ENCODE peak calls at places on chromosomes 5 and 9, in seven cellular contexts. P, Z, A, C, D, J and B are unnamed samples.

GRCh38 chr9:11551106-11551505 is 938.3 kb upstream of the PTPRD start:
- DNase-seq in C (no peak), P (no peak), D (no peak), J (no peak), A (no peak), Z (no peak), B (no peak)

GRCh38 chr5:110045153-110045552 is 355.4 kb downstream of the MAN2A1 start:
- DNase-seq in J (no peak), D (no peak), Z (no peak), P (no peak), A (no peak), C (no peak), B (no peak)

GRCh38 chr5:161167001-161167765 is 315.2 kb upstream of the ATP10B start:
- DNase-seq in C (no peak), A (no peak), P (no peak), D (no peak), Z (no peak), J (no peak), B (no peak)

GRCh38 chr9:130118841-130119520 is 53.2 kb upstream of the NCS1 start:
- DNase-seq in J (no peak), D (no peak), P (peak), C (peak), Z (no peak), A (no peak), B (no peak)

GRCh38 chr5:6448622-6449464 is at the start of gene UBE2QL1:
- DNase-seq in C (no peak), D (no peak), P (peak), J (no peak), Z (no peak), A (no peak), B (no peak)

GRCh38 chr9:98536542-98537173 is 172.1 kb downstream of the GABBR2 start:
- DNase-seq in P (peak), J (no peak), D (peak), C (no peak), Z (no peak), A (no peak), B (no peak)

GRCh38 chr9:131112374-131113159 is 12.8 kb upstream of the NUP214 start:
- DNase-seq in D (no peak), C (no peak), P (no peak), J (peak), Z (peak), A (no peak), B (peak)

GRCh38 chr5:1973391-1974013 is 90.8 kb upstream of the IRX4 start:
- DNase-seq in P (no peak), C (no peak), A (no peak), J (no peak), D (no peak), Z (no peak), B (no peak)

GRCh38 chr9:124108216-124108615 is 96.6 kb downstream of the LHX2 start:
- DNase-seq in P (no peak), D (no peak), Z (no peak), C (no peak), J (no peak), A (no peak), B (no peak)

GRCh38 chr9:107650995-107651394 is 161.4 kb upstream of the KLF4 start:
- DNase-seq in C (no peak), J (no peak), D (no peak), P (no peak), A (no peak), Z (no peak), B (no peak)

GRCh38 chr9:61671276-61671973 is 481.6 kb downstream of the SPATA31A7 start:
- DNase-seq in C (no peak), A (no peak), J (no peak), Z (no peak), P (peak), D (peak), B (peak)

GRCh38 chr9:94867842-94868312 is 141.4 kb downstream of the AOPEP start:
- DNase-seq in D (no peak), J (no peak), P (no peak), C (peak), A (peak), Z (no peak), B (no peak)

GRCh38 chr5:142426129-142426641 is 101.4 kb upstream of the SPRY4 start:
- DNase-seq in P (no peak), A (no peak), D (peak), J (no peak), Z (peak), C (peak), B (peak)

GRCh38 chr9:93012998-93013855 is 45.3 kb upstream of the SUSD3 start:
- DNase-seq in A (no peak), C (no peak), J (no peak), Z (no peak), D (peak), P (no peak), B (no peak)

GRCh38 chr5:114055318-114055788 is 306.5 kb upstream of the KCNN2 start:
- DNase-seq in D (no peak), J (peak), A (no peak), Z (peak), C (peak), P (peak), B (no peak)

GRCh38 chr9:78144663-78145377 is 91.1 kb upstream of the CEP78 start:
- DNase-seq in Z (no peak), D (no peak), P (no peak), J (no peak), C (no peak), A (no peak), B (no peak)

GRCh38 chr9:90801507-90802289 is at the start of gene SYK:
- DNase-seq in J (peak), C (no peak), P (peak), Z (peak), D (peak), A (no peak), B (peak)